ENCODE peak calls at places on chromosomes 7 and 10, in ten cellular contexts. E is lower lobe of right lung, F is brain microvascular endothelial cell, N is RWPE2, S is SK-N-SH, W is ascending aorta, M is BJ, C is spleen, A is transverse colon, Y is lung. X is an unnamed sample. For H3K36me3, the result is how much of the 10 kb centered on the place peaks cover.

GRCh38 chr7:115911466-115911865 is 119.1 kb downstream of the TFEC start:
- DNase-seq in E (no peak), F (peak), N (no peak), S (no peak), W (no peak), M (no peak), C (no peak), A (no peak), Y (no peak), X (no peak)

GRCh38 chr10:50386992-50387735 is 135.8 kb upstream of the ASAH2 start:
- DNase-seq in E (no peak), F (no peak), N (no peak), S (no peak), W (no peak), M (no peak), C (no peak), A (no peak), Y (no peak), X (no peak)

GRCh38 chr10:46106410-46107255 is 60.6 kb upstream of the MSMB start:
- DNase-seq in E (peak), F (peak), N (no peak), S (peak), W (peak), M (no peak), C (peak), A (peak), Y (peak), X (peak)

GRCh38 chr10:35735412-35735811 is 93.3 kb upstream of the FZD8 start:
- DNase-seq in E (no peak), F (peak), N (no peak), S (no peak), W (no peak), M (no peak), C (no peak), A (no peak), Y (no peak), X (no peak)

GRCh38 chr10:109737626-109738025 is 185.7 kb downstream of the XPNPEP1 start:
- DNase-seq in E (no peak), F (no peak), N (no peak), S (no peak), W (no peak), M (no peak), C (no peak), A (no peak), Y (no peak), X (no peak)

GRCh38 chr10:98149858-98150257 is 15.4 kb downstream of the R3HCC1L start:
- DNase-seq in E (no peak), F (no peak), N (no peak), S (no peak), W (no peak), M (no peak), C (no peak), A (no peak), Y (no peak), X (no peak)

GRCh38 chr7:91463330-91463729 is 199.1 kb downstream of the FZD1 start:
- DNase-seq in E (no peak), F (no peak), N (no peak), S (no peak), W (no peak), M (no peak), C (peak), A (no peak), Y (no peak), X (peak)

GRCh38 chr10:103763374-103764202 is 91.8 kb downstream of the SH3PXD2A start:
- DNase-seq in E (no peak), F (no peak), N (no peak), S (no peak), W (no peak), M (no peak), C (no peak), A (no peak), Y (no peak), X (no peak)

GRCh38 chr10:73768881-73769280 is 13.0 kb upstream of the CHCHD1 start:
- DNase-seq in E (no peak), F (no peak), N (no peak), S (no peak), W (no peak), M (no peak), C (peak), A (peak), Y (no peak), X (no peak)

GRCh38 chr7:16062269-16062668 is 359.1 kb downstream of the CRPPA start:
- DNase-seq in E (no peak), F (peak), N (no peak), S (no peak), W (no peak), M (peak), C (no peak), A (no peak), Y (no peak), X (no peak)

GRCh38 chr7:52959336-52959735 is 76.1 kb upstream of the POM121L12 start:
- DNase-seq in E (no peak), F (no peak), N (no peak), S (no peak), W (no peak), M (peak), C (no peak), A (no peak), Y (no peak), X (no peak)

GRCh38 chr7:88243345-88243909 is 23.6 kb upstream of the SRI start:
- DNase-seq in E (no peak), F (peak), N (no peak), S (peak), W (no peak), M (no peak), C (no peak), A (no peak), Y (no peak), X (peak)

GRCh38 chr10:117374506-117375359 is 507 bp downstream of the PDZD8 start:
- DNase-seq in E (peak), F (no peak), N (peak), S (peak), W (peak), M (no peak), C (peak), A (peak), Y (no peak), X (peak)

GRCh38 chr10:86481761-86482160 is 39.8 kb downstream of the WAPL start:
- DNase-seq in E (no peak), F (no peak), N (no peak), S (no peak), W (no peak), M (no peak), C (no peak), A (no peak), Y (no peak), X (no peak)

GRCh38 chr10:86480571-86480970 is 41.0 kb downstream of the WAPL start:
- DNase-seq in E (no peak), F (no peak), N (no peak), S (no peak), W (no peak), M (no peak), C (no peak), A (no peak), Y (no peak), X (no peak)

GRCh38 chr10:86489071-86489810 is 32.4 kb downstream of the WAPL start:
- DNase-seq in E (no peak), F (no peak), N (no peak), S (no peak), W (no peak), M (no peak), C (no peak), A (no peak), Y (no peak), X (no peak)

GRCh38 chr10:86486856-86487255 is 34.7 kb downstream of the WAPL start:
- DNase-seq in E (no peak), F (no peak), N (no peak), S (no peak), W (no peak), M (no peak), C (no peak), A (no peak), Y (no peak), X (no peak)

DNA sequence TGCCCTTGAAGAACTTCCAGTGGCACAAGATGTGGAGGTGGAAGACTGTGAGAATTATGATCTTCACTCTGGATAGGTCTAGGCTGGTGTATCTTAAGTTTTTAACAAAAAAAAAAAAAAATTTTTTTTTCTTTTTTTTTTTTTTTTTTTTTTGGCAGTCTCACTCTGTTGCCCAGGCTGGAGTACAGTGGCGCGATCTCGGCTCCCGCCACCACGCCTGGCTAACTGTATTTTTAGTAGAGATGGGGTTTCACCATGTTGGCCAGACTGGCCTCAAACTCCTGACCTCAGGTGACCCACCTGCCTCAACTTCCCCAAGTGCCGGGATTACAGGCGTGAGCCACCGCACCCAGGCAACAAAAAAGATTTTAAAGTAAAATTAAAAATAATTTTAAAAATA is 37.9 kb downstream of the WAPL start:
- DNase-seq in E (no peak), F (no peak), N (no peak), S (no peak), W (no peak), M (no peak), C (no peak), A (no peak), Y (no peak), X (no peak)
- H3K36me3 ChIP-seq in E (half or more), F (under half), N (half or more), S (under half), W (under half), M (under half), C (half or more), A (under half), Y (under half), X (under half)

GRCh38 chr7:106978425-106979386 is 65.8 kb upstream of the PRKAR2B start:
- DNase-seq in E (no peak), F (no peak), N (no peak), S (peak), W (no peak), M (no peak), C (no peak), A (no peak), Y (no peak), X (no peak)
- TF ChIP-seq CTCF in E (no peak), F (peak), N (no peak), S (peak), W (no peak), M (no peak), C (no peak), A (no peak), Y (no peak), X (no peak)

GRCh38 chr7:118186491-118186890 is 2.5 kb downstream of the LSM8 start:
- DNase-seq in E (no peak), F (no peak), N (no peak), S (no peak), W (no peak), M (no peak), C (no peak), A (no peak), Y (no peak), X (no peak)
- H3K36me3 ChIP-seq in E (under half), F (under half), N (half or more), S (half or more), W (under half), M (under half), C (under half), A (under half), Y (under half), X (under half)

DNA sequence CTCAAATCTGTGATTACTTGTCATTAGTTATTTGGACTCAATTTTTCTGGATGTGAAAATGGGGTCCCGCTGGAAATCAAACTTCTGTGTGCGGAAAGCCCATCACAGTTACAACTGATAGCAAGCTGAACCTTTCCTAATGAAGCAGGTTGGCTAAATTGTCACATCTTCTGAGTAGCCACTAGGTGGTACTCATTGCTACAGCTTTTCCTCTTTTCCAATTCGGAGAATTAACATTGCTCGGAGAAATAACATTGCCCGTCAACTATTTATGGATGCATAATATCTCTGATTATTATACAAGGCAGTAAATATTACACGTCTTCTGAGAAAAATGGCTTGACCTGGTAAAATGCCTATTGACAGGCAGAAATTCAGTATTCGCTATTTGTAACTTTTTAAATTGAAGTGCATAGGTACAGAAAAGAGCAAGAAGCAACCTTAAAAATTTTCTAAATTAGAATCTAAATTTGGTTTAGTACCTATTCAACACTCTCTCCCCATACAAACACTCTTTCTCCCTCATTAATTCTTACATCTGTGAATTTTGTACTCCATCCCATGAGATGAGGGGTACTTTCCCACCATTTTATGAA is 17.3 kb upstream of the BLOC1S2 start:
- DNase-seq in E (no peak), F (no peak), N (no peak), S (peak), W (no peak), M (no peak), C (no peak), A (no peak), Y (no peak), X (no peak)
- TF ChIP-seq CTCF in E (peak), F (peak), N (peak), S (peak), W (peak), M (peak), C (peak), A (peak), Y (peak), X (peak)

DNA sequence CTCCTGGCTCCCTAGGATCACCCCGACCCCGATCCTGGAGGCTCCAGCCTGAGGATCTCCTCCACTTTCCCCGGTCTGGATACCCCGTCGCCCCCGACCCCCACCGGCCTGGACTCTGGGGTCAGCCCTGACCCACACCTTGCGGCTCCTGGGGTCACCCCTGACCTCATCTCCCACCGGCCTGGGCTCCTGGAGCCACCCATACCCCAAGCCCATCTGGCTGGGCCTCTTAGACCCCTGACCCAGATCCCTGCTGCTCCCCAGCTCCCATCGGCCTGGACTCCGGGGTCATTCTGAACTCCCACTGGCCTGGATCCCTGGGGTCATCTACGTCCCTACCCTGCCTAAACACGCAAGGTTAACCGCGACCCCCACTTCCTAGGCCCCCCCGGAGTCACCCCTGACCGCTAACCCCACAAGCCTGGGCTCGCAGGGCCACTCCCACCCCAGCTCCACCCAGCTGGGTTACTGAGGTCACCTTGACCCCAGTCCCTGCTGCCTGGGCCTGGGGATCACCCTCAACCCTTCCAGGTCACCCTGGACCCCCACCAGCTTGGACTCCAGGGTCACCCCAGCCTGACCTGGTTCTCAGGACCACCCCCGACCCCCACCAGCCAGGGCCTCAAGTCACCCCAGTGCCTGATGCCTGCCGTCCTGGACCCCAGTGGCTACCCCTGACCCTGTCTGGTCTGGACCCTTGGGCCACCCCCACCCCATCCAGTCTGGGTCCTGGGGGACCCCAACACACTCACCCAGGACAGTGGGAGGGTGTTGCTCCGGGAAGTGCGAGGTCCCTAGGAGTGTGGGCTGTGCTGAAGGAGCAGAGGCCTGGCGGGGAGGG is 1.2 kb downstream of the FOXK1 start:
- DNase-seq in E (peak), F (no peak), N (no peak), S (peak), W (no peak), M (no peak), C (peak), A (peak), Y (no peak), X (peak)
- H3K36me3 ChIP-seq in E (under half), F (under half), N (under half), S (under half), W (under half), M (under half), C (under half), A (under half), Y (under half), X (under half)